ENCODE peak calls at places on chromosomes 6 and 20, in seven cellular contexts. D is keratinocyte, I is hepatocyte, M is cardiac muscle cell, T is spleen, U is SK-N-MC, A is HCT116. R is an unnamed sample. For H3K36me3, the result is how much of the 10 kb centered on the place peaks cover.

GRCh38 chr6:73515204-73516101 is 5.4 kb downstream of the EEF1A1 start:
- DNase-seq in A (no peak), M (peak), I (peak), D (no peak), U (peak), T (no peak), R (no peak)

GRCh38 chr6:143592335-143592734 is 80.8 kb upstream of the FUCA2 start:
- DNase-seq in I (peak), T (no peak), A (peak), D (no peak), M (no peak), U (no peak), R (no peak)

GRCh38 chr20:36860339-36860738 is 15.6 kb upstream of the TLDC2 start:
- DNase-seq in T (no peak), A (no peak), D (no peak), M (no peak), I (no peak), U (no peak), R (no peak)

GRCh38 chr20:23139524-23139923 is 53.4 kb upstream of the CD93 start:
- DNase-seq in A (no peak), U (no peak), D (peak), T (no peak), I (no peak), M (no peak), R (peak)

GRCh38 chr20:14991023-14991422 is 653.6 kb upstream of the FLRT3 start:
- DNase-seq in A (no peak), M (no peak), T (no peak), U (no peak), I (peak), D (no peak), R (no peak)

GRCh38 chr6:7960848-7961247 is 50.3 kb upstream of the TXNDC5 start:
- DNase-seq in D (no peak), M (no peak), A (no peak), I (no peak), T (no peak), U (no peak), R (no peak)

GRCh38 chr20:9092101-9092500 is 23.2 kb downstream of the PLCB4 start:
- DNase-seq in U (no peak), M (no peak), A (no peak), T (no peak), D (no peak), I (no peak), R (no peak)

GRCh38 chr6:124770784-124771183 is 191.5 kb upstream of the RNF217 start:
- DNase-seq in A (no peak), T (no peak), I (no peak), M (peak), D (no peak), U (no peak), R (no peak)

GRCh38 chr20:5658897-5659296 is 91.3 kb upstream of the SHLD1 start:
- DNase-seq in D (peak), A (no peak), M (peak), I (peak), T (peak), U (peak), R (peak)

GRCh38 chr6:166545156-166545555 is 41.3 kb downstream of the RAMACL start:
- DNase-seq in T (peak), M (no peak), U (no peak), A (no peak), I (no peak), D (no peak), R (no peak)

GRCh38 chr20:41617059-41617921 is 887 bp downstream of the CHD6 start:
- DNase-seq in T (peak), I (peak), M (peak), U (no peak), A (no peak), D (no peak), R (no peak)

GRCh38 chr20:62699296-62699695 is 9.3 kb upstream of the NTSR1 start:
- DNase-seq in I (no peak), T (no peak), A (no peak), M (no peak), U (no peak), D (no peak), R (no peak)

GRCh38 chr6:13813621-13814175 is 659 bp downstream of the MCUR1 start:
- DNase-seq in D (no peak), I (peak), A (peak), U (no peak), T (no peak), M (peak), R (peak)

GRCh38 chr6:131602913-131603312 is 25.1 kb downstream of the MED23 start:
- DNase-seq in D (no peak), A (no peak), M (no peak), T (no peak), I (peak), U (no peak), R (no peak)

GRCh38 chr6:63897459-63897858 is 261.9 kb downstream of the PHF3 start:
- DNase-seq in M (no peak), I (no peak), D (no peak), T (no peak), A (no peak), U (no peak), R (no peak)

GRCh38 chr20:39318911-39319310 is 356.8 kb downstream of the DHX35 start:
- DNase-seq in T (no peak), D (no peak), I (no peak), A (no peak), U (no peak), M (no peak), R (no peak)

GRCh38 chr20:63898882-63899558 is 4.1 kb downstream of the DNAJC5 start:
- DNase-seq in M (no peak), T (peak), A (no peak), U (no peak), D (no peak), I (no peak), R (no peak)

GRCh38 chr6:156544046-156544445 is 233.1 kb upstream of the ARID1B start:
- DNase-seq in D (no peak), I (no peak), A (no peak), M (no peak), T (no peak), U (no peak), R (no peak)

GRCh38 chr6:113564401-113565161 is 292.6 kb upstream of the MARCKS start:
- DNase-seq in T (peak), U (peak), A (no peak), M (peak), I (peak), D (no peak), R (peak)

GRCh38 chr20:60559462-60559861 is 601.2 kb downstream of the CDH26 start:
- DNase-seq in A (no peak), U (no peak), M (peak), T (no peak), D (no peak), I (no peak), R (no peak)

GRCh38 chr20:63234693-63235398 is 859 bp upstream of the BIRC7 start:
- DNase-seq in M (peak), A (no peak), U (no peak), I (peak), D (no peak), T (no peak), R (no peak)

GRCh38 chr20:16530201-16530681 is 43.0 kb downstream of the KIF16B start:
- DNase-seq in M (no peak), A (peak), I (peak), T (no peak), D (no peak), U (no peak), R (no peak)

GRCh38 chr6:52815167-52816092 is 11.8 kb upstream of the GSTA1 start:
- DNase-seq in I (peak), M (peak), U (no peak), T (no peak), A (peak), D (no peak), R (no peak)

GRCh38 chr6:6790891-6791290 is 202.4 kb downstream of the LY86 start:
- DNase-seq in I (peak), U (no peak), M (no peak), A (peak), T (no peak), D (peak), R (no peak)

GRCh38 chr6:137363805-137364138 is 130.4 kb downstream of the OLIG3 start:
- DNase-seq in A (no peak), D (peak), I (no peak), M (no peak), T (no peak), U (no peak), R (no peak)

GRCh38 chr6:130136803-130137202 is 85.9 kb downstream of the SAMD3 start:
- DNase-seq in M (no peak), U (no peak), D (no peak), I (no peak), T (no peak), A (no peak), R (no peak)

GRCh38 chr20:16368645-16369292 is 204.5 kb downstream of the KIF16B start:
- DNase-seq in A (no peak), U (no peak), D (no peak), I (peak), T (no peak), M (no peak), R (no peak)

GRCh38 chr6:130215526-130215925 is 7.2 kb downstream of the SAMD3 start:
- DNase-seq in D (no peak), U (no peak), T (no peak), M (no peak), A (no peak), I (no peak), R (no peak)

GRCh38 chr6:119116712-119117281 is 38.3 kb upstream of the FAM184A start:
- DNase-seq in A (no peak), T (no peak), U (no peak), I (no peak), M (no peak), D (no peak), R (no peak)

GRCh38 chr6:147950623-147950987 is 392.0 kb upstream of the SASH1 start:
- DNase-seq in M (no peak), U (no peak), I (no peak), A (no peak), D (no peak), T (no peak), R (no peak)

GRCh38 chr20:37358366-37359150 is 12.6 kb downstream of the SRC start:
- DNase-seq in U (no peak), T (peak), A (no peak), I (no peak), M (no peak), D (peak), R (no peak)

GRCh38 chr20:3648941-3649340 is 14.3 kb downstream of the GFRA4 start:
- DNase-seq in A (no peak), T (no peak), U (no peak), I (no peak), M (no peak), D (no peak), R (peak)

DNA sequence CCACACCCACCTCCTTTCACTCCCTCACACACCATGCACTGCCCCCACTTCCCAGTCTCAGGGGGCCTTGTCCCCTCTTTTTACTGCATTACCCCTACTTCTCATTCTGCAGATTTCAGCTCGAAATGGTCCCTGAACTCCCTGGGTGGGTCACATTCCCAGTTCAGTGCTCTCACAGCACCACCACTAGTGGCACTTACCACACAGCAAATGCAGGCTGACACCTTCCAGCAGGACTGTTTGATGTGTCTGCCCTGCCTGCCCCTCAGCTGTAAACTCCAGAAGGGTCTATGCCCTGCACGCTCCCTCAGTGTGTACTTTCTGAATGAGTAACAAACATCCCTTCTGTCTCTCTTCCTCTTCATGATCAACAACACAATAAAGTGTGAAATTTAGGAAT is 4.0 kb downstream of the DYNLT1 start:
- DNase-seq in M (no peak), A (no peak), D (no peak), U (no peak), I (no peak), T (no peak), R (no peak)
- H3K36me3 ChIP-seq in M (under half), A (under half), D (under half), U (under half), I (under half), T (under half), R (under half)

GRCh38 chr20:388034-388994 is 7.8 kb downstream of the TRIB3 start:
- DNase-seq in D (no peak), I (no peak), M (no peak), U (no peak), A (no peak), T (peak), R (no peak)
- H3K36me3 ChIP-seq in D (under half), I (under half), M (under half), U (half or more), A (under half), T (half or more), R (half or more)

DNA sequence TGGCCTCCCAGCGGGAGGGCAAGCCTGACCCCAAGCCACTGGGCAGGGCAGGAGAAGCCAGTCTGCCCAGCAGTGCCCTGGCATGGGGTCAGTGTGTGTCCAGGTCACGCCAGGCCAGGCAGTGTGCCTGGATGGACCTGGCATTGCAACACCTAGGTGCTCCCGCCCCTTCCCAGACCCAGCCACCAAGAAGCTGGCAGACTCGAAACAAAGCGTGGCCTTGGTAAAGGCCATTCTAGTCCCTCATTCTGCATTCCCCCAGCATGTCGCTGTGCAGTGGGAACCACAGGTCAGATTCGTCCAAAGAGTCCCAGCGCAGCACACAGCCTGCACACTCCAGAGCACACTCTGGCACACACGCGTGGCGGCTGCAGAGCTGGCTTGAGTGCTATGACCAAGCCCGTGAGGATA is 19.3 kb upstream of the APMAP start:
- DNase-seq in I (no peak), T (peak), U (no peak), A (no peak), D (no peak), M (no peak), R (no peak)
- H3K36me3 ChIP-seq in I (under half), T (half or more), U (under half), A (under half), D (under half), M (under half), R (half or more)

DNA sequence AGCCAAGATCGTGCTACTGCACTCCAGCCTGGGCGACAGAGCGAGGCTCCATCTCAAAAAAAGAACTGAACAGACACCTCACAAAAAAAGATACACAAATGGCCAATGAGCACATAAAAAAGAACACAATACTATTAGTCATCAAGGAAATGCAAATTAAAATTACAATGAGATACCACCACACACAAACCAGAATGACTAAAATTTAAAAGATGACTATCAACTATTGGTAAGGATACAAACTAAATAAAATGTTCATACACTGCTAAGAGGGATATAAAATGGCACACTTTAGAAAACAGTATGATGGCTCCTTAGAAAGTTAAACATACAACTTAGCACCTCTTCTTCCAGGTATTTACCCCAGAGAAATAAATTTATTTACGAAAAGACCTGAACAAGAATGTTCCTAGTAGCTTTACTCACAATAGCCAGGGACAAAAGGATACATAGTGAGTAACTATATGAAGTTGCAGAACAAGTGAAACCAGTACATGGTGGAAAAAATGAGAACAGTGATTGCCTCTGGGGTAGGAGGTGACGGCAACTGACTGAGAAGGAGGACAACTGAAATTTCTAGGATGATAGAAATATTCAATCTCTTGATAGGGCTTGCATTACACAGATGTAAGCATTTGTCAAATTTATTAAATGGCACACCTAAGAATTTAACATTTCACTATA is 53.2 kb downstream of the FAM8A1 start:
- DNase-seq in I (no peak), T (no peak), U (no peak), D (no peak), A (no peak), M (no peak), R (no peak)
- H3K36me3 ChIP-seq in I (under half), T (under half), U (half or more), D (under half), A (under half), M (under half), R (under half)

GRCh38 chr6:158783167-158783450 is 36.1 kb downstream of the EZR start:
- DNase-seq in I (no peak), U (no peak), M (no peak), T (no peak), D (no peak), A (no peak), R (peak)

GRCh38 chr6:158783851-158784250 is 35.3 kb downstream of the EZR start:
- DNase-seq in M (no peak), U (no peak), T (no peak), D (no peak), I (no peak), A (no peak), R (no peak)

GRCh38 chr6:158782432-158783166 is 36.6 kb downstream of the EZR start:
- DNase-seq in T (no peak), U (no peak), A (no peak), M (no peak), D (no peak), I (no peak), R (no peak)

GRCh38 chr6:158781692-158782373 is 37.3 kb downstream of the EZR start:
- DNase-seq in M (no peak), I (no peak), D (no peak), T (no peak), U (no peak), A (no peak), R (no peak)

GRCh38 chr6:158780963-158781691 is 38.0 kb downstream of the EZR start:
- DNase-seq in A (no peak), I (no peak), T (no peak), D (no peak), U (no peak), M (no peak), R (peak)
- H3K36me3 ChIP-seq in A (half or more), I (under half), T (half or more), D (half or more), U (half or more), M (half or more), R (half or more)

GRCh38 chr6:87514831-87515230 is 42.1 kb downstream of the SLC35A1 start:
- DNase-seq in D (no peak), I (no peak), U (no peak), A (no peak), T (no peak), M (no peak), R (no peak)

GRCh38 chr6:87522686-87523085 is 49.9 kb downstream of the SLC35A1 start:
- DNase-seq in A (no peak), M (no peak), U (no peak), T (no peak), D (no peak), I (no peak), R (no peak)

DNA sequence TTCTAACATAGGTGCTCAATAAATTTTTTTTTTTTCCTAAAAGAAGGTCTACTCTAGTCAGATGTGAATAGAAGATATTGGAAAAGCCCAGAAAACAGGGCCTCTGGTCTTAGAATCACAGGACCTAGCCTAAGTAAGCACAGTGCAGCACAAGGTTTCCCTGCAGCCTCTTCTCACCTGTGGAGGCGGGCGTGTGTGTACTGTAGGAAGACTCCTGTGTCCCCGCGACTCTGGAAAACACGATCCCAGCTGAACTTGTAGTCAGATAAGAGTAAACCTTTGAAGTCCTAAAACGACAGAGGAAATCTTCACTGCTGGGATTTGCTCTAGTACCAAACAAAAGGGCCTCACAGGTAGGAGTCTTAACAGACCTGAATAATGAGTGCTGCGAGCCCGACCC is 45.7 kb downstream of the SLC35A1 start:
- DNase-seq in A (no peak), T (no peak), D (no peak), I (no peak), M (no peak), U (no peak), R (no peak)
- H3K36me3 ChIP-seq in A (under half), T (under half), D (under half), I (under half), M (under half), U (under half), R (half or more)

GRCh38 chr6:154765273-154765672 is 32.1 kb downstream of the SCAF8 start:
- DNase-seq in T (no peak), D (no peak), I (no peak), M (no peak), U (no peak), A (no peak), R (no peak)

GRCh38 chr6:154768280-154768679 is 35.1 kb downstream of the SCAF8 start:
- DNase-seq in M (no peak), D (no peak), I (no peak), A (no peak), U (no peak), T (no peak), R (no peak)

GRCh38 chr6:154767419-154767818 is 34.2 kb downstream of the SCAF8 start:
- DNase-seq in A (no peak), M (no peak), D (no peak), I (no peak), T (no peak), U (no peak), R (no peak)

GRCh38 chr6:154766993-154767392 is 33.8 kb downstream of the SCAF8 start:
- DNase-seq in U (no peak), D (no peak), A (no peak), M (no peak), T (no peak), I (no peak), R (no peak)

DNA sequence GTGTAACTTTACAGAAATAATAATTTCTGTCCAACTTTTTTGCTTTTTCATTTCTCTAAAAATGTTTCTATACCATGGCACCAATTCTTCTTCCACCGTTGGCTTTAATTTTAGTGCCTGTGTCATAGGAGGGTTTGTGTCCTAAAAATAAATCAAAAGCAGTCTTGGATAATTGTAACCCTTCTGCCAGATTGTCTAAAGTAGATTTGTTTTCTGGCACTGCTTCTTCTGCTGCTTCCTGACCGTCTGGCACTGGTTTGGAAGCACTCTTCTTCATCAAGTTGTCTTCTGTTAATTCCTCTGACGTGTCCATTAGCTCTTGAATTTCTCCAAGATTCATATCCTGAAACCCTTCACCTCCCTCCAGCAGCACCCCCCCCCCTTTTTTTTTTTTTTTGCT is 33.1 kb downstream of the SCAF8 start:
- DNase-seq in I (no peak), M (no peak), A (no peak), D (no peak), T (no peak), U (no peak), R (no peak)
- H3K36me3 ChIP-seq in I (under half), M (under half), A (under half), D (under half), T (under half), U (under half), R (under half)